ENCODE peak calls at places on chromosome 18, in four cellular contexts. A is uterus, V is mucosa of descending colon, P is right atrium auricular region. C is an unnamed sample. For H3K36me3, the result is how much of the 10 kb centered on the place peaks cover.

GRCh38 chr18:26089247-26090129 is 925 bp downstream of the SS18 start:
- DNase-seq in A (no peak), V (no peak), P (no peak), C (peak)

GRCh38 chr18:54119524-54120019 is 104.9 kb downstream of the MBD2 start:
- DNase-seq in P (no peak), A (no peak), V (no peak), C (no peak)

GRCh38 chr18:5057348-5058012 is 139.6 kb downstream of the AKAIN1 start:
- DNase-seq in A (peak), P (peak), V (peak), C (peak)

GRCh38 chr18:68916734-68917133 is 118.9 kb downstream of the CCDC102B start:
- DNase-seq in V (no peak), P (no peak), A (no peak), C (no peak)

GRCh38 chr18:48031011-48031480 is 100.6 kb upstream of the SMAD2 start:
- DNase-seq in A (peak), V (peak), P (no peak), C (no peak)

GRCh38 chr18:3649559-3650426 is 199.8 kb downstream of the TGIF1 start:
- DNase-seq in A (peak), P (peak), V (no peak), C (no peak)

GRCh38 chr18:74472312-74472711 is 15.2 kb upstream of the DIPK1C start:
- DNase-seq in V (no peak), P (no peak), A (no peak), C (no peak)

GRCh38 chr18:69402219-69402989 is 1.7 kb downstream of the DOK6 start:
- DNase-seq in V (no peak), P (no peak), A (no peak), C (no peak)

GRCh38 chr18:23900979-23901378 is 113.6 kb upstream of the TTC39C start:
- DNase-seq in A (no peak), P (no peak), V (no peak), C (no peak)

GRCh38 chr18:47528343-47528742 is 276.9 kb upstream of the SKOR2 start:
- DNase-seq in V (no peak), P (no peak), A (no peak), C (no peak)

GRCh38 chr18:5490753-5491240 is 53.0 kb downstream of the EPB41L3 start:
- DNase-seq in A (no peak), V (no peak), P (no peak), C (no peak)

GRCh38 chr18:55918449-55918848 is 330.5 kb upstream of the TCF4 start:
- DNase-seq in V (no peak), P (no peak), A (no peak), C (no peak)

GRCh38 chr18:23856466-23857175 is 157.9 kb upstream of the TTC39C start:
- DNase-seq in V (no peak), A (no peak), P (no peak), C (no peak)

GRCh38 chr18:24613887-24614286 is 153.4 kb downstream of the HRH4 start:
- DNase-seq in A (no peak), P (no peak), V (no peak), C (no peak)

GRCh38 chr18:45522371-45522770 is 92.9 kb upstream of the SLC14A2 start:
- DNase-seq in A (no peak), P (no peak), V (no peak), C (no peak)

GRCh38 chr18:25561923-25562322 is 210.0 kb upstream of the ZNF521 start:
- DNase-seq in P (no peak), A (no peak), V (no peak), C (no peak)

GRCh38 chr18:47680488-47680887 is 250.0 kb downstream of the SMAD2 start:
- DNase-seq in A (no peak), V (no peak), P (no peak), C (peak)

GRCh38 chr18:500556-501405 is at the start of gene COLEC12:
- DNase-seq in A (peak), V (peak), P (no peak), C (no peak)

GRCh38 chr18:500230-500555 is 308 bp downstream of the COLEC12 start:
- DNase-seq in A (no peak), V (no peak), P (no peak), C (no peak)

GRCh38 chr18:499351-500229 is 911 bp downstream of the COLEC12 start:
- DNase-seq in A (peak), P (no peak), V (no peak), C (no peak)

GRCh38 chr18:497688-498087 is 2.8 kb downstream of the COLEC12 start:
- DNase-seq in A (no peak), V (no peak), P (no peak), C (no peak)

DNA sequence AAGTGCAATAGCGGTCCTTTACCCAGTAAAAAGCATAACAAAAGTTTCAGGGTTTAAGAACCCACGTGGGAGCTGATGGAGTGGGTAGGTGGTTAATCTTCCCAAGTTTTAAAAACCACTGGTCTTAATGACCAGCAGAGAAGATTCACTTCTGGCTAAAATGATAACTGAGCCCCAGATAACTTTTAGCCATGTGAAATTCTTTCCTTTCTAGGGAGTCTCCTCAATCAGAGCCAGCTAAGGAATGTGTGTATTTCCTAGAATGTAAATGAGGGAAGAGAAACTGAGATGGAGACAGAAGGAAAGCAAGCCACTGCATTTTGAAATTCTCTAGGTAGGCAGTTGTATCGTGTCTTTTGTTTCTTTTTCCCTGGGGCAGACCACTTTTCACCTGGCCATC is 1.6 kb downstream of the COLEC12 start:
- DNase-seq in A (no peak), P (no peak), V (no peak), C (no peak)
- H3K4me3 ChIP-seq in A (peak), P (no peak), V (no peak), C (no peak)

GRCh38 chr18:50272593-50272992 is 6.3 kb upstream of the CFAP53 start:
- DNase-seq in P (no peak), V (no peak), A (no peak), C (no peak)
- H3K36me3 ChIP-seq in P (half or more), V (under half), A (under half), C (half or more)

GRCh38 chr18:13688191-13689136 is 37.9 kb downstream of the FAM210A start:
- DNase-seq in V (no peak), A (no peak), P (no peak), C (no peak)
- H3K4me3 ChIP-seq in V (no peak), A (no peak), P (no peak), C (no peak)

GRCh38 chr18:58896734-58897508 is 32.2 kb downstream of the ZNF532 start:
- DNase-seq in A (no peak), P (no peak), V (no peak), C (no peak)
- H3K36me3 ChIP-seq in A (under half), P (under half), V (under half), C (under half)

GRCh38 chr18:65124633-65125032 is 626.2 kb upstream of the CDH7 start:
- DNase-seq in P (no peak), V (no peak), A (no peak), C (no peak)
- H3K4me3 ChIP-seq in P (peak), V (no peak), A (peak), C (no peak)

GRCh38 chr18:11899063-11899462 is 9.1 kb downstream of the MPPE1 start:
- DNase-seq in P (no peak), V (no peak), A (no peak), C (no peak)
- H3K36me3 ChIP-seq in P (under half), V (under half), A (under half), C (under half)

GRCh38 chr18:22165049-22165602 is 4.3 kb upstream of the GATA6 start:
- DNase-seq in V (peak), P (no peak), A (no peak), C (no peak)
- H3K4me3 ChIP-seq in V (peak), P (peak), A (no peak), C (no peak)

C was measured in GM06990.